ENCODE peak calls at places on chromosomes 3 and 15, in ten cellular contexts. T is fibroblast of lung, M is PC-3, P is HepG2, I is neural progenitor cell, U is endothelial cell of umbilical vein, V is mammary epithelial cell, Q is GM12878, E is MM.1S, X is HCT116. B is an unnamed sample.

GRCh38 chr15:81292516-81293001 is 31.4 kb downstream of the STARD5 start:
- DNase-seq in T (no peak), M (no peak), P (no peak), I (no peak), U (no peak), V (no peak), Q (peak; percentile 74), E (no peak), X (no peak), B (no peak)

GRCh38 chr3:186472466-186473008 is 71.6 kb downstream of the CRYGS start:
- DNase-seq in T (peak; percentile 16), M (peak; percentile 25), P (no peak), I (no peak), U (no peak), V (no peak), Q (no peak), E (no peak), X (no peak), B (no peak)

GRCh38 chr3:152853196-152853595 is 18.3 kb downstream of the P2RY1 start:
- DNase-seq in T (peak; percentile 29), M (no peak), P (no peak), I (no peak), U (no peak), V (peak; percentile 5), Q (no peak), E (no peak), X (no peak), B (no peak)

GRCh38 chr3:134610455-134611385 is 40.1 kb downstream of the KY start:
- DNase-seq in T (no peak), M (no peak), P (no peak), I (no peak), U (no peak), V (no peak), Q (no peak), E (no peak), X (no peak), B (no peak)

GRCh38 chr3:13507791-13508339 is 27.8 kb downstream of the HDAC11 start:
- DNase-seq in T (peak; percentile 26), M (peak; percentile 68), P (no peak), I (peak; percentile 37), U (no peak), V (peak; percentile 14), Q (no peak), E (no peak), X (no peak), B (no peak)

GRCh38 chr15:67244966-67245478 is 9.4 kb downstream of the AAGAB start:
- DNase-seq in T (peak; percentile 38), M (no peak), P (no peak), I (no peak), U (no peak), V (no peak), Q (no peak), E (no peak), X (no peak), B (no peak)

GRCh38 chr3:9736831-9737230 is 5.3 kb downstream of the BRPF1 start:
- DNase-seq in T (no peak), M (no peak), P (no peak), I (no peak), U (no peak), V (no peak), Q (no peak), E (no peak), X (no peak), B (no peak)

GRCh38 chr15:58467722-58468436 is 36.1 kb downstream of the LIPC start:
- DNase-seq in T (peak; percentile 56), M (no peak), P (peak; percentile 94), I (no peak), U (no peak), V (no peak), Q (no peak), E (no peak), X (peak; percentile 60), B (no peak)

GRCh38 chr3:62873672-62874397 is 1.4 kb downstream of the CADPS start:
- DNase-seq in T (peak; percentile 70), M (no peak), P (no peak), I (peak; percentile 91), U (no peak), V (no peak), Q (no peak), E (peak; percentile 81), X (no peak), B (peak; percentile 7)

GRCh38 chr3:30428251-30428650 is 178.2 kb upstream of the TGFBR2 start:
- DNase-seq in T (peak; percentile 91), M (peak; percentile 26), P (no peak), I (no peak), U (no peak), V (peak; percentile 32), Q (no peak), E (no peak), X (no peak), B (no peak)

GRCh38 chr3:16912400-16913263 is 27.9 kb downstream of the PLCL2 start:
- DNase-seq in T (no peak), M (no peak), P (no peak), I (no peak), U (no peak), V (no peak), Q (peak; percentile 90), E (peak; percentile 74), X (no peak), B (no peak)

GRCh38 chr3:193589616-193590015 is 3.4 kb upstream of the OPA1 start:
- DNase-seq in T (peak; percentile 39), M (no peak), P (no peak), I (no peak), U (no peak), V (no peak), Q (no peak), E (no peak), X (no peak), B (no peak)

GRCh38 chr15:58522391-58522790 is 90.6 kb downstream of the LIPC start:
- DNase-seq in T (no peak), M (no peak), P (no peak), I (no peak), U (no peak), V (no peak), Q (no peak), E (no peak), X (no peak), B (no peak)

GRCh38 chr15:43977072-43977884 is 150.5 kb downstream of the WDR76 start:
- DNase-seq in T (peak; percentile 27), M (peak; percentile 30), P (peak; percentile 22), I (no peak), U (peak; percentile 29), V (peak; percentile 25), Q (peak; percentile 63), E (peak; percentile 89), X (peak; percentile 48), B (no peak)

GRCh38 chr3:9930804-9931418 is 2.7 kb upstream of the CRELD1 start:
- DNase-seq in T (no peak), M (peak; percentile 28), P (peak; percentile 19), I (no peak), U (no peak), V (no peak), Q (no peak), E (no peak), X (no peak), B (peak; percentile 22)

GRCh38 chr15:70356919-70357318 is 259.2 kb upstream of the TLE3 start:
- DNase-seq in T (peak; percentile 31), M (peak; percentile 8), P (no peak), I (no peak), U (no peak), V (no peak), Q (no peak), E (no peak), X (no peak), B (no peak)

GRCh38 chr3:5120446-5120845 is 1.6 kb upstream of the ARL8B start:
- DNase-seq in T (no peak), M (no peak), P (no peak), I (no peak), U (no peak), V (no peak), Q (no peak), E (no peak), X (no peak), B (no peak)

GRCh38 chr15:51754267-51754666 is 2.9 kb downstream of the TMOD2 start:
- DNase-seq in T (no peak), M (no peak), P (no peak), I (no peak), U (no peak), V (no peak), Q (no peak), E (no peak), X (no peak), B (no peak)
- H3K27me3 ChIP-seq in T (peaks cover 16% of the 10 kb centered on the region), M (peaks cover 12% of the 10 kb centered on the region), P (peaks cover 4% of the 10 kb centered on the region), I (peaks cover 57% of the 10 kb centered on the region), U (peaks cover 60% of the 10 kb centered on the region), V (no peaks in the 10 kb centered on the region), Q (no peaks in the 10 kb centered on the region), E (peaks cover 27% of the 10 kb centered on the region), X (no peaks in the 10 kb centered on the region), B (peaks cover 64% of the 10 kb centered on the region)

GRCh38 chr3:191922570-191922969 is 461.6 kb downstream of the PYDC2 start:
- DNase-seq in T (no peak), M (no peak), P (no peak), I (no peak), U (no peak), V (no peak), Q (no peak), E (no peak), X (no peak), B (no peak)
- TF ChIP-seq EZH2 in T (no peak), M (no peak), P (no peak), I (no peak), U (no peak), V (no peak), Q (no peak), E (no peak), X (no peak), B (no peak)

GRCh38 chr15:41072013-41072412 is 44.1 kb downstream of the INO80 start:
- DNase-seq in T (no peak), M (no peak), P (no peak), I (no peak), U (no peak), V (no peak), Q (no peak), E (no peak), X (no peak), B (no peak)
- H3K27me3 ChIP-seq in T (no peaks in the 10 kb centered on the region), M (no peaks in the 10 kb centered on the region), P (no peaks in the 10 kb centered on the region), I (no peaks in the 10 kb centered on the region), U (no peaks in the 10 kb centered on the region), V (no peaks in the 10 kb centered on the region), Q (no peaks in the 10 kb centered on the region), E (no peaks in the 10 kb centered on the region), X (no peaks in the 10 kb centered on the region), B (no peaks in the 10 kb centered on the region)

GRCh38 chr15:52802110-52802509 is 12.0 kb upstream of the ONECUT1 start:
- DNase-seq in T (no peak), M (no peak), P (no peak), I (no peak), U (no peak), V (no peak), Q (no peak), E (no peak), X (no peak), B (no peak)
- TF ChIP-seq EZH2 in T (no peak), M (no peak), P (no peak), I (no peak), U (no peak), V (no peak), Q (no peak), E (no peak), X (no peak), B (no peak)

GRCh38 chr3:32822609-32823498 is 5.1 kb downstream of the TRIM71 start:
- DNase-seq in T (no peak), M (no peak), P (no peak), I (no peak), U (no peak), V (no peak), Q (no peak), E (no peak), X (no peak), B (no peak)
- H3K27me3 ChIP-seq in T (peaks cover 41% of the 10 kb centered on the region), M (no peaks in the 10 kb centered on the region), P (no peaks in the 10 kb centered on the region), I (no peaks in the 10 kb centered on the region), U (peaks cover 48% of the 10 kb centered on the region), V (peaks cover 47% of the 10 kb centered on the region), Q (peaks cover 13% of the 10 kb centered on the region), E (no peaks in the 10 kb centered on the region), X (no peaks in the 10 kb centered on the region), B (peaks cover 51% of the 10 kb centered on the region)

GRCh38 chr15:99104788-99105515 is at the start of gene SYNM:
- DNase-seq in T (peak; percentile 63), M (peak; percentile 89), P (peak; percentile 72), I (peak; percentile 94), U (peak; percentile 83), V (peak; percentile 74), Q (no peak), E (peak; percentile 80), X (peak; percentile 77), B (peak; percentile 75)
- TF ChIP-seq EZH2 in T (no peak), M (no peak), P (no peak), I (peak; percentile 64), U (no peak), V (no peak), Q (no peak), E (no peak), X (no peak), B (no peak)

B was measured in A673.